ENCODE peak calls at places on chromosomes 6 and 20, in nine cellular contexts. One of them, this sample, is unnamed. For H3K9me3, the result is how much of the 10 kb centered on the place peaks cover.

GRCh38 chr6:39466664-39467063 is 144.2 kb upstream of the KCNK16 start:
- DNase-seq in cardiac muscle cell: no peak
- DNase-seq in left ventricle myocardium inferior: no peak
- DNase-seq in H1: no peak
- DNase-seq in CD8-positive, alpha-beta T cell: no peak
- DNase-seq in uterus: no peak
- DNase-seq in PC-9: no peak
- DNase-seq in BE2C: no peak
- DNase-seq in Caco-2: no peak
- DNase-seq in this sample: no peak

GRCh38 chr6:81534934-81535465 is 217.5 kb downstream of the TENT5A start:
- DNase-seq in cardiac muscle cell: no peak
- DNase-seq in Caco-2: no peak
- DNase-seq in left ventricle myocardium inferior: no peak
- DNase-seq in BE2C: no peak
- DNase-seq in uterus: no peak
- DNase-seq in H1: no peak
- DNase-seq in CD8-positive, alpha-beta T cell: no peak
- DNase-seq in PC-9: peak
- DNase-seq in this sample: no peak

GRCh38 chr20:5434116-5434515 is 117.4 kb upstream of the PROKR2 start:
- DNase-seq in PC-9: no peak
- DNase-seq in Caco-2: no peak
- DNase-seq in cardiac muscle cell: no peak
- DNase-seq in BE2C: no peak
- DNase-seq in CD8-positive, alpha-beta T cell: no peak
- DNase-seq in H1: no peak
- DNase-seq in left ventricle myocardium inferior: no peak
- DNase-seq in uterus: no peak
- DNase-seq in this sample: no peak

GRCh38 chr20:10739575-10739974 is 65.8 kb upstream of the JAG1 start:
- DNase-seq in left ventricle myocardium inferior: no peak
- DNase-seq in BE2C: no peak
- DNase-seq in Caco-2: no peak
- DNase-seq in cardiac muscle cell: no peak
- DNase-seq in PC-9: peak
- DNase-seq in H1: no peak
- DNase-seq in uterus: no peak
- DNase-seq in CD8-positive, alpha-beta T cell: no peak
- DNase-seq in this sample: no peak

GRCh38 chr6:29722773-29723665 is at the start of gene HLA-F:
- DNase-seq in BE2C: peak
- DNase-seq in PC-9: peak
- DNase-seq in Caco-2: peak
- DNase-seq in left ventricle myocardium inferior: peak
- DNase-seq in uterus: peak
- DNase-seq in cardiac muscle cell: peak
- DNase-seq in CD8-positive, alpha-beta T cell: peak
- DNase-seq in H1: no peak
- DNase-seq in this sample: peak

GRCh38 chr6:13304101-13304500 is 24.2 kb downstream of the TBC1D7 start:
- DNase-seq in left ventricle myocardium inferior: no peak
- DNase-seq in BE2C: no peak
- DNase-seq in CD8-positive, alpha-beta T cell: no peak
- DNase-seq in Caco-2: no peak
- DNase-seq in PC-9: no peak
- DNase-seq in cardiac muscle cell: no peak
- DNase-seq in H1: no peak
- DNase-seq in uterus: no peak
- DNase-seq in this sample: no peak

GRCh38 chr6:45884336-45884735 is 131.3 kb downstream of the CLIC5 start:
- DNase-seq in uterus: no peak
- DNase-seq in PC-9: no peak
- DNase-seq in BE2C: no peak
- DNase-seq in Caco-2: no peak
- DNase-seq in left ventricle myocardium inferior: no peak
- DNase-seq in H1: no peak
- DNase-seq in cardiac muscle cell: no peak
- DNase-seq in CD8-positive, alpha-beta T cell: no peak
- DNase-seq in this sample: no peak

GRCh38 chr20:53795170-53795569 is 201.5 kb upstream of the ZNF217 start:
- DNase-seq in cardiac muscle cell: no peak
- DNase-seq in CD8-positive, alpha-beta T cell: no peak
- DNase-seq in PC-9: no peak
- DNase-seq in Caco-2: no peak
- DNase-seq in BE2C: no peak
- DNase-seq in left ventricle myocardium inferior: no peak
- DNase-seq in H1: no peak
- DNase-seq in uterus: no peak
- DNase-seq in this sample: no peak

GRCh38 chr20:7693761-7694160 is 246.5 kb downstream of the HAO1 start:
- DNase-seq in cardiac muscle cell: no peak
- DNase-seq in BE2C: no peak
- DNase-seq in Caco-2: no peak
- DNase-seq in CD8-positive, alpha-beta T cell: no peak
- DNase-seq in PC-9: no peak
- DNase-seq in left ventricle myocardium inferior: no peak
- DNase-seq in uterus: no peak
- DNase-seq in H1: no peak
- DNase-seq in this sample: no peak

GRCh38 chr6:36124881-36125280 is 5.4 kb upstream of the MAPK13 start:
- DNase-seq in Caco-2: no peak
- DNase-seq in PC-9: no peak
- DNase-seq in cardiac muscle cell: no peak
- DNase-seq in uterus: no peak
- DNase-seq in left ventricle myocardium inferior: no peak
- DNase-seq in H1: no peak
- DNase-seq in BE2C: no peak
- DNase-seq in CD8-positive, alpha-beta T cell: no peak
- DNase-seq in this sample: no peak

GRCh38 chr20:4795394-4795793 is 73.7 kb downstream of the PRND start:
- DNase-seq in left ventricle myocardium inferior: no peak
- DNase-seq in cardiac muscle cell: no peak
- DNase-seq in PC-9: peak
- DNase-seq in Caco-2: no peak
- DNase-seq in uterus: no peak
- DNase-seq in BE2C: no peak
- DNase-seq in CD8-positive, alpha-beta T cell: no peak
- DNase-seq in H1: no peak
- DNase-seq in this sample: peak

GRCh38 chr6:157407637-157408036 is 26.6 kb downstream of the ZDHHC14 start:
- DNase-seq in PC-9: no peak
- DNase-seq in BE2C: no peak
- DNase-seq in left ventricle myocardium inferior: no peak
- DNase-seq in H1: no peak
- DNase-seq in cardiac muscle cell: no peak
- DNase-seq in Caco-2: no peak
- DNase-seq in CD8-positive, alpha-beta T cell: no peak
- DNase-seq in uterus: no peak
- DNase-seq in this sample: no peak

DNA sequence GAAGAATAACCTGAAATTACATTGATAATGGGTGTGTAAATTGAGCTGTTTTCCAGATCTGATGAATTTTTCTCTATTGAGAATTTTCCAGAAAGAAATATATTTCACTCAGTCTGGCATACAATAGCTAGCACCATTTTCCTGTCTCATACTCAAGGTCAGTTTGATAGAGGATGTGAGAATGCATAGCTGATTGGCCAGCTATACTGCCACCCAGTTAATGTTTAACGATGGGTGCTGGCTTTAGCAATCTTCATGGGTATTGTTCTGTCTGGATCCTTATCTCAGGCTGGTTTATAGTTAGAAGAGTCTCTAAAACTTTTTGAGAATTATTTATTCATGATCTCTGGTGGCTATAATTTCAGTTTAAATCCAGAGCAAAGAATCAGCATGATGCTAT is 147.4 kb downstream of the HDGFL1 start:
- DNase-seq in cardiac muscle cell: no peak
- DNase-seq in CD8-positive, alpha-beta T cell: no peak
- DNase-seq in uterus: no peak
- DNase-seq in PC-9: no peak
- DNase-seq in left ventricle myocardium inferior: no peak
- DNase-seq in BE2C: no peak
- DNase-seq in H1: no peak
- DNase-seq in Caco-2: peak
- DNase-seq in this sample: no peak
- H3K9me3 ChIP-seq in cardiac muscle cell: under half
- H3K9me3 ChIP-seq in CD8-positive, alpha-beta T cell: under half
- H3K9me3 ChIP-seq in uterus: under half
- H3K9me3 ChIP-seq in PC-9: under half
- H3K9me3 ChIP-seq in left ventricle myocardium inferior: under half
- H3K9me3 ChIP-seq in BE2C: under half
- H3K9me3 ChIP-seq in H1: under half
- H3K9me3 ChIP-seq in Caco-2: under half
- H3K9me3 ChIP-seq in this sample: under half

DNA sequence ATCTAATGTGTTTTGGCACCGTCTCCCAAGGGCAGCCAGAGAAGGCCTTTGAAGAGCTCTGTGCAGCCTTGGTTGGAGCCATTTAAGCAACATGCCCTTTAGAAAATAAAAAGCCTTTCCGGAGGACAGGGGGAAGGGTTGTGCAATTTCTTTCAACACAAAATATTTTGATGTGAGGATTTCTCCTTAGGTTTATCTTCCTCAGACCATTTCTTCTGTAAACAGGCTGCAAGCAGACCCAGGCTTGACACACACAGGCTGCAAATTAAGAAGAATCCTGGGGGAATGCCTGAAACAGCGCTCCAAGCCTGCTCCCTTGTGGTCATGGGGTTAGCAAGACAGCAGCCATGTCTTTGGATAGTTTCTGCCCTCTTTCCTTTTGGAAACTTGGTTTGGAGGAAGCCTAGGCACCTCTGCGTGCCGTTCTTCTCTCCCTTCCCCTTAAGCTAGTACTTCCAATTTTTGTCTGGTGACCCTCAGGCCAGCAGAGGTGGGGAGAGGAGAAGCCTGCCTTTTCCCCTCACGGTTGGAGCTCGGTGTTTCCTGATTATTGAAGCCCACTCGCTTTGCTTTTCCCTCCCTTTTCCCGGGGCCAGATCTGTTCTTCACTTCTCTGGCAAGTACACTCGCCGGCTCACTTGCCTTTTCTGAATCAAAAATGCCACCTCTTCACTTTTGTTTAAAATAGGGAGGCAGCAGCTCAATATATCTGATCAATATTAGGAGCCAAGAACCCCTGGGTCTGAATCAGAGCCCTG is 39.6 kb upstream of the NOX3 start:
- DNase-seq in BE2C: peak
- DNase-seq in CD8-positive, alpha-beta T cell: no peak
- DNase-seq in cardiac muscle cell: peak
- DNase-seq in H1: peak
- DNase-seq in Caco-2: peak
- DNase-seq in left ventricle myocardium inferior: peak
- DNase-seq in PC-9: no peak
- DNase-seq in uterus: peak
- DNase-seq in this sample: peak
- TF ChIP-seq CTCF in BE2C: peak
- TF ChIP-seq CTCF in CD8-positive, alpha-beta T cell: no peak
- TF ChIP-seq CTCF in cardiac muscle cell: peak
- TF ChIP-seq CTCF in H1: peak
- TF ChIP-seq CTCF in Caco-2: peak
- TF ChIP-seq CTCF in left ventricle myocardium inferior: peak
- TF ChIP-seq CTCF in PC-9: no peak
- TF ChIP-seq CTCF in uterus: no peak
- TF ChIP-seq CTCF in this sample: peak

GRCh38 chr6:160378886-160379285 is 30.7 kb downstream of the SLC22A3 start:
- DNase-seq in PC-9: no peak
- DNase-seq in H1: no peak
- DNase-seq in CD8-positive, alpha-beta T cell: no peak
- DNase-seq in BE2C: no peak
- DNase-seq in left ventricle myocardium inferior: no peak
- DNase-seq in uterus: no peak
- DNase-seq in cardiac muscle cell: no peak
- DNase-seq in Caco-2: no peak
- DNase-seq in this sample: no peak
- H3K4me3 ChIP-seq in PC-9: no peak
- H3K4me3 ChIP-seq in H1: no peak
- H3K4me3 ChIP-seq in CD8-positive, alpha-beta T cell: no peak
- H3K4me3 ChIP-seq in BE2C: no peak
- H3K4me3 ChIP-seq in left ventricle myocardium inferior: no peak
- H3K4me3 ChIP-seq in uterus: no peak
- H3K4me3 ChIP-seq in cardiac muscle cell: no peak
- H3K4me3 ChIP-seq in Caco-2: no peak
- H3K4me3 ChIP-seq in this sample: no peak

GRCh38 chr6:118299023-118299422 is 249.1 kb upstream of the PLN start:
- DNase-seq in left ventricle myocardium inferior: no peak
- DNase-seq in H1: no peak
- DNase-seq in Caco-2: no peak
- DNase-seq in uterus: no peak
- DNase-seq in BE2C: no peak
- DNase-seq in cardiac muscle cell: no peak
- DNase-seq in PC-9: no peak
- DNase-seq in CD8-positive, alpha-beta T cell: no peak
- DNase-seq in this sample: no peak

GRCh38 chr6:118298476-118298875 is 249.6 kb upstream of the PLN start:
- DNase-seq in BE2C: no peak
- DNase-seq in H1: no peak
- DNase-seq in PC-9: no peak
- DNase-seq in left ventricle myocardium inferior: no peak
- DNase-seq in uterus: no peak
- DNase-seq in CD8-positive, alpha-beta T cell: no peak
- DNase-seq in cardiac muscle cell: no peak
- DNase-seq in Caco-2: no peak
- DNase-seq in this sample: no peak

GRCh38 chr6:118295336-118295735 is 252.8 kb upstream of the PLN start:
- DNase-seq in left ventricle myocardium inferior: no peak
- DNase-seq in BE2C: no peak
- DNase-seq in Caco-2: no peak
- DNase-seq in H1: no peak
- DNase-seq in CD8-positive, alpha-beta T cell: no peak
- DNase-seq in cardiac muscle cell: peak
- DNase-seq in uterus: no peak
- DNase-seq in PC-9: no peak
- DNase-seq in this sample: no peak

GRCh38 chr6:118296129-118296852 is 251.8 kb upstream of the PLN start:
- DNase-seq in H1: no peak
- DNase-seq in PC-9: no peak
- DNase-seq in BE2C: no peak
- DNase-seq in left ventricle myocardium inferior: no peak
- DNase-seq in cardiac muscle cell: no peak
- DNase-seq in Caco-2: no peak
- DNase-seq in CD8-positive, alpha-beta T cell: no peak
- DNase-seq in uterus: no peak
- DNase-seq in this sample: no peak

GRCh38 chr6:118297821-118298220 is 250.3 kb upstream of the PLN start:
- DNase-seq in BE2C: no peak
- DNase-seq in H1: no peak
- DNase-seq in uterus: no peak
- DNase-seq in PC-9: no peak
- DNase-seq in Caco-2: no peak
- DNase-seq in CD8-positive, alpha-beta T cell: no peak
- DNase-seq in left ventricle myocardium inferior: no peak
- DNase-seq in cardiac muscle cell: no peak
- DNase-seq in this sample: no peak
- H3K9me3 ChIP-seq in BE2C: under half
- H3K9me3 ChIP-seq in H1: under half
- H3K9me3 ChIP-seq in uterus: under half
- H3K9me3 ChIP-seq in PC-9: under half
- H3K9me3 ChIP-seq in Caco-2: under half
- H3K9me3 ChIP-seq in CD8-positive, alpha-beta T cell: under half
- H3K9me3 ChIP-seq in left ventricle myocardium inferior: under half
- H3K9me3 ChIP-seq in cardiac muscle cell: under half
- H3K9me3 ChIP-seq in this sample: under half

This sample was measured in tibial nerve.